ENCODE peak calls at places on chromosomes 3 and 15, in nine cellular contexts. One of them, this sample, is unnamed.
A peak's percentile ranks its signal among the peaks of the same experiment; 100 is the strongest.

GRCh38 chr3:180322829-180323228 is 279.1 kb upstream of the TTC14 start:
- DNase-seq in Daoy: no peak
- DNase-seq in upper lobe of right lung: no peak
- DNase-seq in fibroblast of the conjunctiva: no peak
- DNase-seq in IMR-90: no peak
- DNase-seq in CMK: no peak
- DNase-seq in lower lobe of right lung: no peak
- DNase-seq in activated CD4-positive, CD25-positive, alpha-beta regulatory T cell: no peak
- DNase-seq in iPS-NIHi11: no peak
- DNase-seq in this sample: no peak

GRCh38 chr3:52210550-52211046 is 12.6 kb downstream of the ALAS1 start:
- DNase-seq in Daoy: no peak
- DNase-seq in upper lobe of right lung: no peak
- DNase-seq in fibroblast of the conjunctiva: no peak
- DNase-seq in IMR-90: peak; percentile 55
- DNase-seq in CMK: no peak
- DNase-seq in lower lobe of right lung: no peak
- DNase-seq in activated CD4-positive, CD25-positive, alpha-beta regulatory T cell: no peak
- DNase-seq in iPS-NIHi11: no peak
- DNase-seq in this sample: no peak

GRCh38 chr3:63967675-63968611 is 55.4 kb downstream of the PSMD6 start:
- DNase-seq in Daoy: peak; percentile 6
- DNase-seq in upper lobe of right lung: no peak
- DNase-seq in fibroblast of the conjunctiva: peak; percentile 26
- DNase-seq in IMR-90: peak; percentile 70
- DNase-seq in CMK: peak; percentile 24
- DNase-seq in lower lobe of right lung: no peak
- DNase-seq in activated CD4-positive, CD25-positive, alpha-beta regulatory T cell: no peak
- DNase-seq in iPS-NIHi11: peak; percentile 25
- DNase-seq in this sample: peak; percentile 22

GRCh38 chr3:119702530-119703527 is at the start of gene CFAP91:
- DNase-seq in Daoy: peak; percentile 96
- DNase-seq in upper lobe of right lung: peak; percentile 99
- DNase-seq in fibroblast of the conjunctiva: peak; percentile 86
- DNase-seq in IMR-90: peak; percentile 83
- DNase-seq in CMK: no peak
- DNase-seq in lower lobe of right lung: peak; percentile 98
- DNase-seq in activated CD4-positive, CD25-positive, alpha-beta regulatory T cell: peak; percentile 46
- DNase-seq in iPS-NIHi11: peak; percentile 98
- DNase-seq in this sample: peak; percentile 88

GRCh38 chr15:89662893-89663673 is 7.8 kb upstream of the KIF7 start:
- DNase-seq in Daoy: peak; percentile 91
- DNase-seq in upper lobe of right lung: no peak
- DNase-seq in fibroblast of the conjunctiva: peak; percentile 93
- DNase-seq in IMR-90: peak; percentile 92
- DNase-seq in CMK: no peak
- DNase-seq in lower lobe of right lung: peak; percentile 47
- DNase-seq in activated CD4-positive, CD25-positive, alpha-beta regulatory T cell: no peak
- DNase-seq in iPS-NIHi11: no peak
- DNase-seq in this sample: peak; percentile 8

GRCh38 chr3:120471643-120472042 is 20.9 kb upstream of the FSTL1 start:
- DNase-seq in Daoy: no peak
- DNase-seq in upper lobe of right lung: no peak
- DNase-seq in fibroblast of the conjunctiva: no peak
- DNase-seq in IMR-90: peak; percentile 68
- DNase-seq in CMK: no peak
- DNase-seq in lower lobe of right lung: no peak
- DNase-seq in activated CD4-positive, CD25-positive, alpha-beta regulatory T cell: no peak
- DNase-seq in iPS-NIHi11: no peak
- DNase-seq in this sample: no peak

GRCh38 chr15:33852570-33852969 is 115.7 kb upstream of the CHRM5 start:
- DNase-seq in Daoy: peak; percentile 85
- DNase-seq in upper lobe of right lung: no peak
- DNase-seq in fibroblast of the conjunctiva: no peak
- DNase-seq in IMR-90: peak; percentile 78
- DNase-seq in CMK: no peak
- DNase-seq in lower lobe of right lung: no peak
- DNase-seq in activated CD4-positive, CD25-positive, alpha-beta regulatory T cell: no peak
- DNase-seq in iPS-NIHi11: no peak
- DNase-seq in this sample: no peak

GRCh38 chr3:46168583-46168982 is 39.5 kb downstream of the CCR1 start:
- DNase-seq in Daoy: no peak
- DNase-seq in upper lobe of right lung: no peak
- DNase-seq in fibroblast of the conjunctiva: no peak
- DNase-seq in IMR-90: peak; percentile 18
- DNase-seq in CMK: no peak
- DNase-seq in lower lobe of right lung: no peak
- DNase-seq in activated CD4-positive, CD25-positive, alpha-beta regulatory T cell: no peak
- DNase-seq in iPS-NIHi11: no peak
- DNase-seq in this sample: no peak

GRCh38 chr3:127485396-127486170 is 105.0 kb downstream of the TPRA1 start:
- DNase-seq in Daoy: no peak
- DNase-seq in upper lobe of right lung: peak; percentile 40
- DNase-seq in fibroblast of the conjunctiva: no peak
- DNase-seq in IMR-90: no peak
- DNase-seq in CMK: no peak
- DNase-seq in lower lobe of right lung: no peak
- DNase-seq in activated CD4-positive, CD25-positive, alpha-beta regulatory T cell: no peak
- DNase-seq in iPS-NIHi11: no peak
- DNase-seq in this sample: no peak

GRCh38 chr3:174986685-174987084 is 127.6 kb downstream of the NAALADL2 start:
- DNase-seq in Daoy: no peak
- DNase-seq in upper lobe of right lung: no peak
- DNase-seq in fibroblast of the conjunctiva: peak; percentile 13
- DNase-seq in IMR-90: peak; percentile 57
- DNase-seq in CMK: no peak
- DNase-seq in lower lobe of right lung: no peak
- DNase-seq in activated CD4-positive, CD25-positive, alpha-beta regulatory T cell: no peak
- DNase-seq in iPS-NIHi11: no peak
- DNase-seq in this sample: no peak

GRCh38 chr3:146195030-146195429 is 34.0 kb upstream of the PLOD2 start:
- DNase-seq in Daoy: no peak
- DNase-seq in upper lobe of right lung: no peak
- DNase-seq in fibroblast of the conjunctiva: no peak
- DNase-seq in IMR-90: no peak
- DNase-seq in CMK: peak; percentile 51
- DNase-seq in lower lobe of right lung: no peak
- DNase-seq in activated CD4-positive, CD25-positive, alpha-beta regulatory T cell: no peak
- DNase-seq in iPS-NIHi11: no peak
- DNase-seq in this sample: no peak

GRCh38 chr15:29393443-29393842 is 123.8 kb upstream of the NSMCE3 start:
- DNase-seq in Daoy: no peak
- DNase-seq in upper lobe of right lung: no peak
- DNase-seq in fibroblast of the conjunctiva: no peak
- DNase-seq in IMR-90: no peak
- DNase-seq in CMK: no peak
- DNase-seq in lower lobe of right lung: no peak
- DNase-seq in activated CD4-positive, CD25-positive, alpha-beta regulatory T cell: no peak
- DNase-seq in iPS-NIHi11: no peak
- DNase-seq in this sample: no peak

GRCh38 chr15:62063851-62064635 is 2.7 kb upstream of the C2CD4A start:
- DNase-seq in Daoy: peak; percentile 19
- DNase-seq in upper lobe of right lung: no peak
- DNase-seq in fibroblast of the conjunctiva: no peak
- DNase-seq in IMR-90: no peak
- DNase-seq in CMK: no peak
- DNase-seq in lower lobe of right lung: no peak
- DNase-seq in activated CD4-positive, CD25-positive, alpha-beta regulatory T cell: no peak
- DNase-seq in iPS-NIHi11: no peak
- DNase-seq in this sample: no peak

GRCh38 chr3:127457094-127457475 is 133.4 kb downstream of the TPRA1 start:
- DNase-seq in Daoy: peak; percentile 86
- DNase-seq in upper lobe of right lung: peak; percentile 78
- DNase-seq in fibroblast of the conjunctiva: no peak
- DNase-seq in IMR-90: peak; percentile 60
- DNase-seq in CMK: no peak
- DNase-seq in lower lobe of right lung: no peak
- DNase-seq in activated CD4-positive, CD25-positive, alpha-beta regulatory T cell: no peak
- DNase-seq in iPS-NIHi11: peak; percentile 60
- DNase-seq in this sample: no peak

GRCh38 chr3:141360888-141361598 is 7.3 kb upstream of the ZBTB38 start:
- DNase-seq in Daoy: peak; percentile 82
- DNase-seq in upper lobe of right lung: no peak
- DNase-seq in fibroblast of the conjunctiva: peak; percentile 73
- DNase-seq in IMR-90: peak; percentile 90
- DNase-seq in CMK: peak; percentile 21
- DNase-seq in lower lobe of right lung: no peak
- DNase-seq in activated CD4-positive, CD25-positive, alpha-beta regulatory T cell: no peak
- DNase-seq in iPS-NIHi11: peak; percentile 65
- DNase-seq in this sample: peak; percentile 75

GRCh38 chr3:116569611-116570010 is 124.3 kb upstream of the LSAMP start:
- DNase-seq in Daoy: peak; percentile 69
- DNase-seq in upper lobe of right lung: no peak
- DNase-seq in fibroblast of the conjunctiva: no peak
- DNase-seq in IMR-90: peak; percentile 53
- DNase-seq in CMK: no peak
- DNase-seq in lower lobe of right lung: no peak
- DNase-seq in activated CD4-positive, CD25-positive, alpha-beta regulatory T cell: no peak
- DNase-seq in iPS-NIHi11: no peak
- DNase-seq in this sample: no peak

GRCh38 chr3:123055352-123055751 is 11.5 kb upstream of the PDIA5 start:
- DNase-seq in Daoy: no peak
- DNase-seq in upper lobe of right lung: no peak
- DNase-seq in fibroblast of the conjunctiva: no peak
- DNase-seq in IMR-90: no peak
- DNase-seq in CMK: no peak
- DNase-seq in lower lobe of right lung: no peak
- DNase-seq in activated CD4-positive, CD25-positive, alpha-beta regulatory T cell: no peak
- DNase-seq in iPS-NIHi11: no peak
- DNase-seq in this sample: no peak

GRCh38 chr15:61794881-61795280 is 265.4 kb downstream of the VPS13C start:
- DNase-seq in Daoy: peak; percentile 21
- DNase-seq in upper lobe of right lung: no peak
- DNase-seq in fibroblast of the conjunctiva: peak; percentile 35
- DNase-seq in IMR-90: no peak
- DNase-seq in CMK: no peak
- DNase-seq in lower lobe of right lung: no peak
- DNase-seq in activated CD4-positive, CD25-positive, alpha-beta regulatory T cell: no peak
- DNase-seq in iPS-NIHi11: no peak
- DNase-seq in this sample: no peak

GRCh38 chr15:40038267-40038653 is 721 bp downstream of the SRP14 start:
- DNase-seq in Daoy: no peak
- DNase-seq in upper lobe of right lung: no peak
- DNase-seq in fibroblast of the conjunctiva: no peak
- DNase-seq in IMR-90: peak; percentile 56
- DNase-seq in CMK: no peak
- DNase-seq in lower lobe of right lung: no peak
- DNase-seq in activated CD4-positive, CD25-positive, alpha-beta regulatory T cell: no peak
- DNase-seq in iPS-NIHi11: no peak
- DNase-seq in this sample: no peak

GRCh38 chr15:43241100-43241499 is 20.3 kb upstream of the EPB42 start:
- DNase-seq in Daoy: no peak
- DNase-seq in upper lobe of right lung: no peak
- DNase-seq in fibroblast of the conjunctiva: peak; percentile 34
- DNase-seq in IMR-90: peak; percentile 32
- DNase-seq in CMK: no peak
- DNase-seq in lower lobe of right lung: no peak
- DNase-seq in activated CD4-positive, CD25-positive, alpha-beta regulatory T cell: no peak
- DNase-seq in iPS-NIHi11: no peak
- DNase-seq in this sample: no peak

GRCh38 chr3:196499807-196500524 is 3.6 kb downstream of the RNF168 start:
- DNase-seq in Daoy: peak; percentile 15
- DNase-seq in upper lobe of right lung: no peak
- DNase-seq in fibroblast of the conjunctiva: no peak
- DNase-seq in IMR-90: no peak
- DNase-seq in CMK: no peak
- DNase-seq in lower lobe of right lung: no peak
- DNase-seq in activated CD4-positive, CD25-positive, alpha-beta regulatory T cell: no peak
- DNase-seq in iPS-NIHi11: no peak
- DNase-seq in this sample: no peak

GRCh38 chr3:111617912-111618601 is 22.9 kb upstream of the ZBED2 start:
- DNase-seq in Daoy: no peak
- DNase-seq in upper lobe of right lung: no peak
- DNase-seq in fibroblast of the conjunctiva: no peak
- DNase-seq in IMR-90: peak; percentile 44
- DNase-seq in CMK: no peak
- DNase-seq in lower lobe of right lung: no peak
- DNase-seq in activated CD4-positive, CD25-positive, alpha-beta regulatory T cell: no peak
- DNase-seq in iPS-NIHi11: no peak
- DNase-seq in this sample: no peak

GRCh38 chr3:53921296-53921695 is 29.6 kb upstream of the SELENOK start:
- DNase-seq in Daoy: no peak
- DNase-seq in upper lobe of right lung: no peak
- DNase-seq in fibroblast of the conjunctiva: no peak
- DNase-seq in IMR-90: peak; percentile 8
- DNase-seq in CMK: no peak
- DNase-seq in lower lobe of right lung: no peak
- DNase-seq in activated CD4-positive, CD25-positive, alpha-beta regulatory T cell: no peak
- DNase-seq in iPS-NIHi11: no peak
- DNase-seq in this sample: peak; percentile 16

GRCh38 chr15:27592036-27592725 is 506.9 kb downstream of the OCA2 start:
- DNase-seq in Daoy: no peak
- DNase-seq in upper lobe of right lung: no peak
- DNase-seq in fibroblast of the conjunctiva: no peak
- DNase-seq in IMR-90: no peak
- DNase-seq in CMK: no peak
- DNase-seq in lower lobe of right lung: no peak
- DNase-seq in activated CD4-positive, CD25-positive, alpha-beta regulatory T cell: no peak
- DNase-seq in iPS-NIHi11: peak; percentile 33
- DNase-seq in this sample: no peak

GRCh38 chr3:126781889-126782491 is 78.0 kb downstream of the CHCHD6 start:
- DNase-seq in Daoy: peak; percentile 89
- DNase-seq in upper lobe of right lung: no peak
- DNase-seq in fibroblast of the conjunctiva: peak; percentile 80
- DNase-seq in IMR-90: peak; percentile 86
- DNase-seq in CMK: no peak
- DNase-seq in lower lobe of right lung: no peak
- DNase-seq in activated CD4-positive, CD25-positive, alpha-beta regulatory T cell: no peak
- DNase-seq in iPS-NIHi11: no peak
- DNase-seq in this sample: no peak

GRCh38 chr3:37559461-37559860 is 302.2 kb upstream of the CTDSPL start:
- DNase-seq in Daoy: peak; percentile 77
- DNase-seq in upper lobe of right lung: no peak
- DNase-seq in fibroblast of the conjunctiva: no peak
- DNase-seq in IMR-90: peak; percentile 17
- DNase-seq in CMK: no peak
- DNase-seq in lower lobe of right lung: no peak
- DNase-seq in activated CD4-positive, CD25-positive, alpha-beta regulatory T cell: no peak
- DNase-seq in iPS-NIHi11: no peak
- DNase-seq in this sample: no peak

GRCh38 chr3:15899438-15899837 is 101.7 kb upstream of the ANKRD28 start:
- DNase-seq in Daoy: peak; percentile 68
- DNase-seq in upper lobe of right lung: no peak
- DNase-seq in fibroblast of the conjunctiva: peak; percentile 50
- DNase-seq in IMR-90: peak; percentile 85
- DNase-seq in CMK: peak; percentile 36
- DNase-seq in lower lobe of right lung: no peak
- DNase-seq in activated CD4-positive, CD25-positive, alpha-beta regulatory T cell: no peak
- DNase-seq in iPS-NIHi11: peak; percentile 47
- DNase-seq in this sample: no peak

GRCh38 chr15:71296032-71296686 is 180.9 kb downstream of the THSD4 start:
- DNase-seq in Daoy: peak; percentile 78
- DNase-seq in upper lobe of right lung: no peak
- DNase-seq in fibroblast of the conjunctiva: peak; percentile 74
- DNase-seq in IMR-90: peak; percentile 96
- DNase-seq in CMK: no peak
- DNase-seq in lower lobe of right lung: no peak
- DNase-seq in activated CD4-positive, CD25-positive, alpha-beta regulatory T cell: no peak
- DNase-seq in iPS-NIHi11: no peak
- DNase-seq in this sample: no peak

GRCh38 chr15:87877114-87877810 is 379.3 kb downstream of the NTRK3 start:
- DNase-seq in Daoy: peak; percentile 68
- DNase-seq in upper lobe of right lung: no peak
- DNase-seq in fibroblast of the conjunctiva: no peak
- DNase-seq in IMR-90: peak; percentile 93
- DNase-seq in CMK: no peak
- DNase-seq in lower lobe of right lung: no peak
- DNase-seq in activated CD4-positive, CD25-positive, alpha-beta regulatory T cell: no peak
- DNase-seq in iPS-NIHi11: no peak
- DNase-seq in this sample: no peak

GRCh38 chr3:115380883-115381572 is 233.9 kb upstream of the ZBTB20 start:
- DNase-seq in Daoy: no peak
- DNase-seq in upper lobe of right lung: no peak
- DNase-seq in fibroblast of the conjunctiva: no peak
- DNase-seq in IMR-90: no peak
- DNase-seq in CMK: no peak
- DNase-seq in lower lobe of right lung: no peak
- DNase-seq in activated CD4-positive, CD25-positive, alpha-beta regulatory T cell: no peak
- DNase-seq in iPS-NIHi11: no peak
- DNase-seq in this sample: no peak

GRCh38 chr15:70976856-70977255 is 84.2 kb downstream of the LRRC49 start:
- DNase-seq in Daoy: no peak
- DNase-seq in upper lobe of right lung: no peak
- DNase-seq in fibroblast of the conjunctiva: peak; percentile 68
- DNase-seq in IMR-90: peak; percentile 87
- DNase-seq in CMK: no peak
- DNase-seq in lower lobe of right lung: no peak
- DNase-seq in activated CD4-positive, CD25-positive, alpha-beta regulatory T cell: no peak
- DNase-seq in iPS-NIHi11: no peak
- DNase-seq in this sample: no peak

This sample was measured in GM20000.